ENCODE peak calls at places on chromosome 16, in four cellular contexts. L, B, C and W are unnamed samples.

GRCh38 chr16:86344881-86345280 is 165.4 kb upstream of the FOXF1 start:
- DNase-seq in C (no peak), B (no peak), L (no peak), W (no peak)

GRCh38 chr16:49356728-49357488 is 16.7 kb upstream of the C16orf78 start:
- DNase-seq in B (no peak), L (no peak), C (no peak), W (no peak)

GRCh38 chr16:48687421-48688038 is 77.5 kb upstream of the N4BP1 start:
- DNase-seq in C (peak), B (peak), L (peak), W (peak)

GRCh38 chr16:52068447-52069074 is 478.4 kb downstream of the TOX3 start:
- DNase-seq in B (no peak), L (no peak), C (no peak), W (no peak)

GRCh38 chr16:13793788-13794461 is 126.0 kb upstream of the ERCC4 start:
- DNase-seq in L (no peak), B (no peak), C (no peak), W (no peak)

GRCh38 chr16:23801387-23801786 is 34.4 kb upstream of the PRKCB start:
- DNase-seq in L (no peak), C (peak), B (peak), W (peak)

GRCh38 chr16:4615389-4616046 is 830 bp upstream of the UBALD1 start:
- DNase-seq in B (no peak), C (no peak), L (no peak), W (no peak)

GRCh38 chr16:51445250-51445649 is 294.2 kb upstream of the SALL1 start:
- DNase-seq in B (no peak), C (no peak), L (no peak), W (no peak)

GRCh38 chr16:74999208-74999682 is 421 bp downstream of the ZNRF1 start:
- DNase-seq in L (no peak), B (no peak), C (peak), W (peak)

GRCh38 chr16:6888536-6888935 is 444.1 kb upstream of the RBFOX1 start:
- DNase-seq in C (no peak), L (no peak), B (no peak), W (no peak)

GRCh38 chr16:68644715-68645493 is at the start of gene CDH3:
- DNase-seq in C (no peak), B (peak), L (no peak), W (peak)

GRCh38 chr16:54447606-54448440 is 161.2 kb upstream of the IRX3 start:
- DNase-seq in L (no peak), B (peak), C (peak), W (no peak)

GRCh38 chr16:77273-77806 is 685 bp upstream of the MPG start:
- DNase-seq in L (no peak), C (peak), B (no peak), W (peak)

GRCh38 chr16:69073181-69073669 is 32.2 kb upstream of the HAS3 start:
- DNase-seq in L (no peak), C (no peak), B (no peak), W (no peak)

GRCh38 chr16:83231771-83232170 is 576.0 kb upstream of the HSBP1 start:
- DNase-seq in B (no peak), C (no peak), L (no peak), W (no peak)

GRCh38 chr16:86299882-86300490 is 210.3 kb upstream of the FOXF1 start:
- DNase-seq in B (no peak), C (no peak), L (no peak), W (no peak)

GRCh38 chr16:982152-983043 is 828 bp downstream of the SOX8 start:
- DNase-seq in C (no peak), B (no peak), L (no peak), W (no peak)

GRCh38 chr16:4471869-4472268 is 2.6 kb downstream of the NMRAL1 start:
- DNase-seq in C (no peak), B (no peak), L (no peak), W (no peak)

GRCh38 chr16:83706394-83706793 is 101.4 kb upstream of the HSBP1 start:
- DNase-seq in C (no peak), L (no peak), B (no peak), W (no peak)

GRCh38 chr16:89921131-89921698 is 1.9 kb upstream of the TUBB3 start:
- DNase-seq in L (no peak), B (no peak), C (no peak), W (no peak)

GRCh38 chr16:75860654-75861053 is 134.4 kb upstream of the CPHXL start:
- DNase-seq in B (no peak), L (no peak), C (no peak), W (no peak)

GRCh38 chr16:89095401-89095974 is 1.8 kb downstream of the ACSF3 start:
- DNase-seq in B (no peak), L (no peak), C (no peak), W (no peak)

GRCh38 chr16:85497622-85498314 is 115.4 kb upstream of the GSE1 start:
- DNase-seq in B (no peak), C (no peak), L (no peak), W (no peak)

GRCh38 chr16:47488051-47488450 is 26.9 kb downstream of the PHKB start:
- DNase-seq in C (no peak), L (no peak), B (no peak), W (no peak)

GRCh38 chr16:19291459-19291858 is 5.9 kb downstream of the CLEC19A start:
- DNase-seq in L (no peak), C (no peak), B (no peak), W (no peak)

GRCh38 chr16:63617990-63618763 is 1503.7 kb downstream of the CDH11 start:
- DNase-seq in B (no peak), L (no peak), C (no peak), W (no peak)

GRCh38 chr16:27400751-27401620 is 988 bp upstream of the IL21R start:
- DNase-seq in L (no peak), C (no peak), B (no peak), W (no peak)

GRCh38 chr16:29926675-29927522 is 873 bp upstream of the KCTD13 start:
- DNase-seq in B (no peak), C (peak), L (no peak), W (no peak)

GRCh38 chr16:47026947-47027346 is 53.5 kb upstream of the DNAJA2 start:
- DNase-seq in L (no peak), C (no peak), B (no peak), W (no peak)

GRCh38 chr16:89670496-89671431 is 13.1 kb downstream of the SPATA33 start:
- DNase-seq in C (no peak), L (no peak), B (peak), W (no peak)

GRCh38 chr16:31109622-31110021 is 1.4 kb downstream of the BCKDK start:
- DNase-seq in B (no peak), C (no peak), L (no peak), W (no peak)

GRCh38 chr16:15672514-15673167 is 22.6 kb downstream of the NDE1 start:
- DNase-seq in C (no peak), B (peak), L (no peak), W (no peak)

GRCh38 chr16:82062645-82063058 is 27.6 kb downstream of the HSD17B2 start:
- DNase-seq in B (peak), L (no peak), C (no peak), W (no peak)

GRCh38 chr16:50578147-50578546 is 30.0 kb downstream of the NKD1 start:
- DNase-seq in C (no peak), B (peak), L (no peak), W (no peak)

GRCh38 chr16:4402439-4403132 is 13.8 kb downstream of the CORO7 start:
- DNase-seq in L (no peak), C (peak), B (no peak), W (peak)

GRCh38 chr16:962366-962765 is 8.4 kb downstream of the LMF1 start:
- DNase-seq in B (no peak), L (no peak), C (no peak), W (no peak)

GRCh38 chr16:54266363-54266955 is 20.1 kb downstream of the IRX3 start:
- DNase-seq in B (peak), C (no peak), L (no peak), W (no peak)

GRCh38 chr16:77836801-77837200 is 48.4 kb downstream of the VAT1L start:
- DNase-seq in C (no peak), L (no peak), B (no peak), W (no peak)

GRCh38 chr16:81745704-81746558 is 33.2 kb upstream of the PLCG2 start:
- DNase-seq in L (no peak), B (peak), C (peak), W (peak)

GRCh38 chr16:2664522-2665096 is 17.7 kb upstream of the KCTD5 start:
- DNase-seq in C (no peak), L (no peak), B (no peak), W (no peak)
- TF ChIP-seq SPI1 in C (no peak), L (no peak), B (no peak), W (no peak)

GRCh38 chr16:87392823-87393679 is 915 bp downstream of the MAP1LC3B start:
- DNase-seq in L (no peak), C (peak), B (no peak), W (no peak)
- TF ChIP-seq SPI1 in L (no peak), C (no peak), B (no peak), W (peak)

GRCh38 chr16:2487903-2488531 is 13.1 kb downstream of the TBC1D24 start:
- DNase-seq in C (no peak), L (no peak), B (peak), W (no peak)
- TF ChIP-seq SPI1 in C (no peak), L (no peak), B (peak), W (no peak)

DNA sequence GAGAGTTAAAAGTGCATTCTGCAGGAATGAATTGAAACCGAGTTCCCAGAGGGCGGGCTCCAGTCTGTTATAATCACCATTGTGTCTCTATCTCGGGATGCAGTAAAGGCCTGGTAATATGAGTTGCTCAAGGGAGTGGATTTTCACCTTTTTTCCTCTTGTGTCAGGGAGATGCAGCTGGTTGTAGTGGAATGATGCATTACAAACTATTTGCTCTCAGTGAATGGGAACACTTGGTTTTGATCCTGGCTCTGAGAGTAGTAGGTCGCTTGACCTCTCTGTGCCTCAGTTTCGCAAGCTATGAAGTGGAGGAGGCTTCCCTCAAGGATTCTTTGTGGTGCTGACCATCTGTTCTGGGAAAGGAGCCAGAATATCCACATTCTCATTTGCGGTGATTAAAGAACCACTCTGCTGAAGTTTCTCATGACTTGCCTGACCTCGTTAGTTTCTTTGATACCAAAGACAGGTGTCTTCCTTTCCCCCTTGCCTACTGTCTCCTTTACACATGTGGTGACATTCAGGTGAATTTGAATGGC is 115.9 kb downstream of the SNX29 start:
- DNase-seq in B (peak), L (no peak), C (no peak), W (no peak)
- TF ChIP-seq SPI1 in B (no peak), L (no peak), C (no peak), W (no peak)